ENCODE peak calls at places on chromosomes 2 and 18, in seven cellular contexts. I is RPMI7951, T is activated T-cell treated with anti-CD3 and anti-CD28 coated beads for 1 hour, N is cardiac fibroblast, Y is NCI-H774, U is immature natural killer cell, V is germinal center. W is an unnamed sample.

GRCh38 chr2:53234548-53234903 is 533.1 kb upstream of the CHAC2 start:
- DNase-seq in N (no peak), T (no peak), V (no peak), U (no peak), Y (no peak), I (no peak), W (no peak)

GRCh38 chr2:46276652-46277051 is 20.6 kb upstream of the EPAS1 start:
- DNase-seq in T (no peak), Y (no peak), U (no peak), I (peak), V (no peak), N (peak), W (peak)

GRCh38 chr2:56118474-56118873 is 65.3 kb upstream of the CCDC85A start:
- DNase-seq in V (no peak), U (no peak), N (no peak), I (no peak), T (no peak), Y (no peak), W (no peak)

GRCh38 chr18:74013955-74014354 is 133.7 kb downstream of the FBXO15 start:
- DNase-seq in I (peak), N (peak), T (no peak), Y (no peak), V (no peak), U (no peak), W (peak)

GRCh38 chr2:109507217-109507616 is 106.5 kb downstream of the SEPTIN10 start:
- DNase-seq in V (no peak), N (no peak), I (no peak), T (no peak), Y (no peak), U (no peak), W (no peak)

GRCh38 chr2:237616373-237617304 is 10.7 kb upstream of the LRRFIP1 start:
- DNase-seq in I (peak), Y (no peak), T (no peak), V (no peak), N (peak), U (no peak), W (peak)

GRCh38 chr18:23131693-23132319 is 3.5 kb upstream of the CABLES1 start:
- DNase-seq in V (peak), N (peak), I (peak), U (peak), T (peak), Y (peak), W (peak)

GRCh38 chr2:160956243-160956802 is 203.9 kb upstream of the TANK start:
- DNase-seq in Y (no peak), U (no peak), N (peak), V (no peak), I (peak), T (no peak), W (peak)

GRCh38 chr2:52192656-52193055 is 1160.7 kb upstream of the NRXN1 start:
- DNase-seq in I (no peak), N (no peak), Y (no peak), V (no peak), T (no peak), U (no peak), W (no peak)

GRCh38 chr2:28419003-28419704 is 26.5 kb downstream of the FOSL2 start:
- DNase-seq in V (no peak), I (no peak), T (no peak), Y (no peak), N (no peak), U (no peak), W (no peak)

GRCh38 chr2:17311771-17312511 is 206.3 kb downstream of the RAD51AP2 start:
- DNase-seq in I (peak), U (no peak), Y (no peak), N (no peak), V (no peak), T (no peak), W (no peak)

GRCh38 chr2:128219891-128220290 is 98.8 kb downstream of the HS6ST1 start:
- DNase-seq in I (no peak), N (no peak), T (no peak), U (no peak), V (no peak), Y (no peak), W (no peak)

GRCh38 chr2:14991723-14992122 is 359.2 kb downstream of the LRATD1 start:
- DNase-seq in V (no peak), U (no peak), N (no peak), Y (no peak), I (no peak), T (no peak), W (no peak)

GRCh38 chr2:8488001-8488738 is 193.7 kb upstream of the ID2 start:
- DNase-seq in U (peak), T (peak), Y (no peak), I (no peak), V (peak), N (no peak), W (peak)

GRCh38 chr2:128595763-128596452 is 277.2 kb upstream of the HS6ST1 start:
- DNase-seq in V (no peak), Y (no peak), U (no peak), T (no peak), N (no peak), I (no peak), W (no peak)

GRCh38 chr2:158533009-158533408 is 76.3 kb downstream of the PKP4 start:
- DNase-seq in I (no peak), Y (no peak), U (no peak), V (no peak), T (no peak), N (no peak), W (no peak)

GRCh38 chr2:167681234-167681633 is 566.2 kb downstream of the STK39 start:
- DNase-seq in I (no peak), U (no peak), N (no peak), Y (no peak), T (no peak), V (no peak), W (no peak)

GRCh38 chr18:79754022-79754761 is 43.5 kb upstream of the KCNG2 start:
- DNase-seq in Y (no peak), T (no peak), U (no peak), N (no peak), V (no peak), I (no peak), W (no peak)

GRCh38 chr2:83113953-83114352 is 1345.1 kb downstream of the SUCLG1 start:
- DNase-seq in Y (no peak), V (no peak), N (no peak), I (no peak), U (no peak), T (no peak), W (no peak)

GRCh38 chr18:78992041-78992735 is 12.6 kb downstream of the SALL3 start:
- DNase-seq in V (no peak), U (no peak), Y (no peak), I (no peak), T (no peak), N (no peak), W (no peak)

GRCh38 chr2:231687133-231687852 is 21.0 kb upstream of the PTMA start:
- DNase-seq in U (peak), Y (peak), V (peak), N (peak), I (peak), T (peak), W (peak)

GRCh38 chr2:83665154-83665553 is 793.9 kb downstream of the SUCLG1 start:
- DNase-seq in V (no peak), I (no peak), N (no peak), U (no peak), Y (no peak), T (no peak), W (no peak)

W was measured in AG08395.